ENCODE peak calls at places on chromosomes 12 and 14, in seven cellular contexts. K is SK-N-SH, H is HepG2, T is H1, L is GM12878, A is GM12892, O is K562. I is an unnamed sample.

GRCh38 chr12:21849878-21850277 is 75.4 kb upstream of the KCNJ8 start:
- DNase-seq in K (no peak), T (no peak), A (no peak), H (no peak), L (no peak), O (no peak), I (no peak)

GRCh38 chr12:89230376-89231101 is 121.8 kb downstream of the DUSP6 start:
- DNase-seq in H (peak; percentile 17), O (no peak), L (no peak), K (no peak), T (no peak), A (no peak), I (no peak)

GRCh38 chr12:111699962-111700361 is 14.1 kb downstream of the ACAD10 start:
- DNase-seq in K (no peak), T (no peak), O (no peak), A (no peak), L (no peak), H (no peak), I (no peak)

GRCh38 chr12:131266591-131267467 is 313.1 kb downstream of the ADGRD1 start:
- DNase-seq in L (no peak), H (no peak), K (no peak), A (no peak), T (no peak), O (no peak), I (no peak)

GRCh38 chr12:76878045-76878898 is 547 bp downstream of the CSRP2 start:
- DNase-seq in L (no peak), O (peak; percentile 39), K (peak; percentile 77), H (peak; percentile 23), T (no peak), A (peak; percentile 33), I (peak; percentile 37)

GRCh38 chr14:24238123-24238522 is 4.3 kb downstream of the TINF2 start:
- DNase-seq in H (no peak), L (no peak), K (no peak), T (no peak), A (no peak), O (no peak), I (no peak)

GRCh38 chr14:56328021-56328420 is 209.8 kb downstream of the PELI2 start:
- DNase-seq in L (no peak), A (no peak), O (no peak), H (no peak), K (no peak), T (no peak), I (no peak)

GRCh38 chr14:95220663-95221231 is 63.4 kb upstream of the DICER1 start:
- DNase-seq in K (no peak), L (no peak), T (no peak), O (no peak), H (no peak), A (no peak), I (no peak)

DNA sequence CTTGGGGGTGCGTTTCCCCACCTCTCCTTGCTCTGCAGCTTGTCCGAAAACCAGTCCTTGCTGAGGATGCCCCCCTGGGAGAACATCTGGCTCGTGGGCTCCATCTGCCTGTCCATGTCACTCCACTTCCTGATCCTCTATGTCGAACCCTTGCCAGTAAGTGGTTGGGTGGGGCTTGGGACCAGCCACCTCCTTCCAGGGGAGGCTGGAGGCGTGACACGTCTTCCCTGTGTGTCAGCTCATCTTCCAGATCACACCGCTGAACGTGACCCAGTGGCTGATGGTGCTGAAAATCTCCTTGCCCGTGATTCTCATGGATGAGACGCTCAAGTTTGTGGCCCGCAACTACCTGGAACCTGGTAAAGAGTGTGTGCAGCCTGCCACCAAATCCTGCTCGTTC is 57.5 kb downstream of the ANAPC7 start:
- DNase-seq in H (no peak), A (no peak), O (no peak), T (no peak), K (no peak), L (no peak), I (no peak)
- TF ChIP-seq TAF1 in H (no peak), A (no peak), O (no peak), T (no peak), K (no peak), L (no peak), I (no peak)

GRCh38 chr12:96136720-96137378 is 57.3 kb upstream of the ELK3 start:
- DNase-seq in K (no peak), H (no peak), O (no peak), L (no peak), T (no peak), A (no peak), I (no peak)

GRCh38 chr12:96132819-96133218 is 61.4 kb upstream of the ELK3 start:
- DNase-seq in H (peak; percentile 38), O (peak; percentile 22), T (no peak), K (no peak), A (no peak), L (no peak), I (no peak)

GRCh38 chr12:96134200-96134599 is 60.0 kb upstream of the ELK3 start:
- DNase-seq in A (no peak), T (no peak), K (no peak), H (no peak), O (no peak), L (no peak), I (no peak)

GRCh38 chr12:96140110-96140509 is 54.1 kb upstream of the ELK3 start:
- DNase-seq in T (no peak), K (no peak), H (no peak), A (no peak), L (no peak), O (no peak), I (no peak)

GRCh38 chr12:96136129-96136528 is 58.0 kb upstream of the ELK3 start:
- DNase-seq in H (no peak), T (no peak), O (no peak), L (no peak), A (no peak), K (no peak), I (no peak)
- TF ChIP-seq TAF1 in H (no peak), T (no peak), O (no peak), L (no peak), A (no peak), K (no peak), I (no peak)

GRCh38 chr12:52183544-52183910 is 8.3 kb downstream of the KRT80 start:
- DNase-seq in H (no peak), L (no peak), T (no peak), A (no peak), K (no peak), O (no peak), I (no peak)
- TF ChIP-seq TAF1 in H (no peak), L (no peak), T (no peak), A (no peak), K (no peak), O (no peak), I (no peak)

GRCh38 chr14:78933948-78934524 is 763.9 kb downstream of the NRXN3 start:
- DNase-seq in H (peak; percentile 12), L (no peak), T (no peak), K (peak; percentile 43), A (no peak), O (peak; percentile 6), I (peak; percentile 5)
- TF ChIP-seq TAF1 in H (no peak), L (no peak), T (no peak), K (no peak), A (no peak), O (no peak), I (no peak)

GRCh38 chr12:54019924-54020586 is 8.2 kb upstream of the HOXC6 start:
- DNase-seq in O (no peak), L (no peak), K (no peak), H (no peak), T (no peak), A (no peak), I (no peak)
- TF ChIP-seq TAF1 in O (no peak), L (no peak), K (no peak), H (no peak), T (no peak), A (no peak), I (no peak)

DNA sequence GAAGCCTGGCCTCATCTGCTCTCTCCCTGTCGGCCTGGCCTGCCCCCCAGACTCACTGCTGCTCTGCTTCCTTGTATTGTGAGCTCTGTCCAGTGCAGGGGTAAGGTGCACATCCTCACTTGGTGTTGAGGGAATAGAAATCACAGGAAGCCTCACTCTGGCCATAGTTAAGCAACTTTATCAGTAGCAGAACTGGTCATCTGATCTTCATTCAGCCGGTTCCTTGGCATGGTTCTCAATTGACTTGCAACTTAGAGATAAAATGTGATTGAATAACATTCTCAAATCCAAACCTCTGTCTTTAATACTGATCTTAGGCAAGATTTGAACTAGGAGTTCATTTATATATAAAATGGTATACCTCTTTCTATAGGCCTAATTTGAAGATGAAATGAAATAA is 11.5 kb upstream of the CCDC175 start:
- DNase-seq in H (no peak), A (no peak), T (no peak), K (no peak), O (no peak), L (no peak), I (no peak)
- TF ChIP-seq TAF1 in H (no peak), A (no peak), T (no peak), K (no peak), O (no peak), L (no peak), I (no peak)